ENCODE peak calls at places on chromosomes 5 and 9, in five cellular contexts. G is endothelial cell, U is lower leg skin, B is GM10248, Q is mucosa of gallbladder. R is an unnamed sample.

GRCh38 chr9:128249914-128250838 is 25.6 kb downstream of the GOLGA2 start:
- DNase-seq in B (peak), Q (peak), U (peak), G (peak), R (peak)

GRCh38 chr5:101716941-101717340 is 579.1 kb downstream of the SLCO4C1 start:
- DNase-seq in G (no peak), B (no peak), U (no peak), Q (no peak), R (no peak)

GRCh38 chr9:18325337-18326011 is 148.5 kb upstream of the ADAMTSL1 start:
- DNase-seq in U (no peak), Q (no peak), B (no peak), G (no peak), R (no peak)

GRCh38 chr5:136212252-136212721 is 19.3 kb upstream of the SMIM32 start:
- DNase-seq in G (peak), U (no peak), B (peak), Q (peak), R (peak)

GRCh38 chr5:85293139-85293785 is 908.6 kb upstream of the EDIL3 start:
- DNase-seq in U (no peak), G (no peak), B (no peak), Q (no peak), R (no peak)

GRCh38 chr5:127595484-127596368 is 53.2 kb upstream of the CTXN3 start:
- DNase-seq in B (no peak), Q (no peak), G (no peak), U (no peak), R (no peak)

GRCh38 chr5:82735160-82735789 is 341.9 kb downstream of the TMEM167A start:
- DNase-seq in Q (no peak), G (no peak), U (no peak), B (no peak), R (no peak)

GRCh38 chr5:33774323-33774722 is 117.5 kb downstream of the ADAMTS12 start:
- DNase-seq in Q (no peak), G (no peak), B (no peak), U (no peak), R (no peak)

GRCh38 chr9:8895498-8896224 is 1096.1 kb upstream of the DMAC1 start:
- DNase-seq in B (peak), Q (no peak), U (no peak), G (peak), R (peak)

GRCh38 chr9:111799506-111799905 is 4.8 kb upstream of the SHOC1 start:
- DNase-seq in B (no peak), Q (no peak), G (no peak), U (no peak), R (no peak)

GRCh38 chr5:68823301-68823700 is 270.5 kb upstream of the SLC30A5 start:
- DNase-seq in U (no peak), Q (no peak), G (no peak), B (no peak), R (no peak)

GRCh38 chr5:44565872-44566271 is 176.7 kb upstream of the FGF10 start:
- DNase-seq in B (no peak), G (no peak), Q (no peak), U (no peak), R (no peak)

GRCh38 chr5:150017606-150018005 is 17.1 kb downstream of the HMGXB3 start:
- DNase-seq in G (no peak), Q (no peak), B (no peak), U (no peak), R (no peak)

GRCh38 chr5:72378636-72379289 is 58.6 kb downstream of the PTCD2 start:
- DNase-seq in G (no peak), U (peak), B (no peak), Q (no peak), R (peak)

GRCh38 chr5:145949474-145949873 is 13.1 kb downstream of the SH3RF2 start:
- DNase-seq in Q (no peak), U (no peak), B (no peak), G (no peak), R (no peak)

GRCh38 chr9:129783516-129784361 is 19.2 kb upstream of the TOR1B start:
- DNase-seq in U (peak), Q (peak), B (peak), G (peak), R (peak)